ENCODE peak calls at places on chromosomes 6 and 20, in seven cellular contexts. One of them, this sample, is unnamed.
A peak's percentile ranks its signal among the peaks of the same experiment; 100 is the strongest.

GRCh38 chr20:38171301-38172010 is 6.4 kb upstream of the TGM2 start:
- DNase-seq in MCF 10A: no peak
- DNase-seq in activated CD8-positive, alpha-beta T cell treated with anti-CD3 and anti-CD28 coated beads for 36 hours: no peak
- DNase-seq in GM04503: no peak
- DNase-seq in epithelial cell of esophagus: no peak
- DNase-seq in trophoblast cell: no peak
- DNase-seq in central memory CD4-positive, alpha-beta T cell: no peak
- DNase-seq in this sample: no peak

GRCh38 chr6:112979830-112980229 is 632.7 kb downstream of the RFPL4B start:
- DNase-seq in MCF 10A: peak; percentile 50
- DNase-seq in activated CD8-positive, alpha-beta T cell treated with anti-CD3 and anti-CD28 coated beads for 36 hours: no peak
- DNase-seq in GM04503: peak; percentile 83
- DNase-seq in epithelial cell of esophagus: peak; percentile 6
- DNase-seq in trophoblast cell: peak; percentile 2
- DNase-seq in central memory CD4-positive, alpha-beta T cell: no peak
- DNase-seq in this sample: peak; percentile 70

GRCh38 chr6:109979033-109979921 is 1.2 kb downstream of the GPR6 start:
- DNase-seq in MCF 10A: no peak
- DNase-seq in activated CD8-positive, alpha-beta T cell treated with anti-CD3 and anti-CD28 coated beads for 36 hours: no peak
- DNase-seq in GM04503: no peak
- DNase-seq in epithelial cell of esophagus: no peak
- DNase-seq in trophoblast cell: no peak
- DNase-seq in central memory CD4-positive, alpha-beta T cell: no peak
- DNase-seq in this sample: no peak

GRCh38 chr6:132768051-132768517 is 10.4 kb upstream of the VNN2 start:
- DNase-seq in MCF 10A: peak; percentile 67
- DNase-seq in activated CD8-positive, alpha-beta T cell treated with anti-CD3 and anti-CD28 coated beads for 36 hours: peak; percentile 61
- DNase-seq in GM04503: no peak
- DNase-seq in epithelial cell of esophagus: peak; percentile 74
- DNase-seq in trophoblast cell: peak; percentile 80
- DNase-seq in central memory CD4-positive, alpha-beta T cell: no peak
- DNase-seq in this sample: no peak

GRCh38 chr20:49867453-49868215 is 47.7 kb downstream of the SPATA2 start:
- DNase-seq in MCF 10A: no peak
- DNase-seq in activated CD8-positive, alpha-beta T cell treated with anti-CD3 and anti-CD28 coated beads for 36 hours: no peak
- DNase-seq in GM04503: no peak
- DNase-seq in epithelial cell of esophagus: no peak
- DNase-seq in trophoblast cell: peak; percentile 8
- DNase-seq in central memory CD4-positive, alpha-beta T cell: no peak
- DNase-seq in this sample: no peak

GRCh38 chr20:59515906-59516209 is 88.5 kb upstream of the PHACTR3 start:
- DNase-seq in MCF 10A: no peak
- DNase-seq in activated CD8-positive, alpha-beta T cell treated with anti-CD3 and anti-CD28 coated beads for 36 hours: no peak
- DNase-seq in GM04503: no peak
- DNase-seq in epithelial cell of esophagus: no peak
- DNase-seq in trophoblast cell: no peak
- DNase-seq in central memory CD4-positive, alpha-beta T cell: no peak
- DNase-seq in this sample: no peak

GRCh38 chr20:59124326-59125029 is 39.1 kb upstream of the ZNF831 start:
- DNase-seq in MCF 10A: no peak
- DNase-seq in activated CD8-positive, alpha-beta T cell treated with anti-CD3 and anti-CD28 coated beads for 36 hours: no peak
- DNase-seq in GM04503: no peak
- DNase-seq in epithelial cell of esophagus: no peak
- DNase-seq in trophoblast cell: no peak
- DNase-seq in central memory CD4-positive, alpha-beta T cell: no peak
- DNase-seq in this sample: no peak

GRCh38 chr6:41072836-41073202 is at the start of gene NFYA:
- DNase-seq in MCF 10A: no peak
- DNase-seq in activated CD8-positive, alpha-beta T cell treated with anti-CD3 and anti-CD28 coated beads for 36 hours: no peak
- DNase-seq in GM04503: no peak
- DNase-seq in epithelial cell of esophagus: no peak
- DNase-seq in trophoblast cell: no peak
- DNase-seq in central memory CD4-positive, alpha-beta T cell: no peak
- DNase-seq in this sample: no peak

GRCh38 chr20:45061244-45061643 is 39.7 kb downstream of the KCNS1 start:
- DNase-seq in MCF 10A: peak; percentile 92
- DNase-seq in activated CD8-positive, alpha-beta T cell treated with anti-CD3 and anti-CD28 coated beads for 36 hours: peak; percentile 21
- DNase-seq in GM04503: peak; percentile 48
- DNase-seq in epithelial cell of esophagus: peak; percentile 97
- DNase-seq in trophoblast cell: peak; percentile 85
- DNase-seq in central memory CD4-positive, alpha-beta T cell: no peak
- DNase-seq in this sample: peak; percentile 49

This sample was measured in GM04504.